ENCODE peak calls at places on chromosomes 1 and 21, in eight cellular contexts. I, Z, C, V, N, S, X and K are unnamed samples.
A peak's percentile ranks its signal among the peaks of the same experiment; 100 is the strongest.

GRCh38 chr1:116990612-116991151 is 10.9 kb upstream of the CD101 start:
- DNase-seq in I (no peak), Z (peak; percentile 76), C (peak; percentile 60), V (peak; percentile 89), N (no peak), S (no peak), X (no peak), K (no peak)

GRCh38 chr1:198633675-198634121 is 5.1 kb upstream of the PTPRC start:
- DNase-seq in I (no peak), Z (no peak), C (no peak), V (no peak), N (no peak), S (no peak), X (no peak), K (no peak)

GRCh38 chr1:40032240-40032891 is 8.2 kb upstream of the CAP1 start:
- DNase-seq in I (peak; percentile 66), Z (peak; percentile 79), C (no peak), V (no peak), N (peak; percentile 40), S (peak; percentile 66), X (no peak), K (no peak)

GRCh38 chr1:40042337-40042736 is 1.8 kb downstream of the CAP1 start:
- DNase-seq in I (no peak), Z (no peak), C (no peak), V (no peak), N (no peak), S (no peak), X (no peak), K (no peak)

GRCh38 chr1:201268604-201269151 is 14.6 kb upstream of the PKP1 start:
- DNase-seq in I (no peak), Z (peak; percentile 80), C (no peak), V (no peak), N (peak; percentile 54), S (peak; percentile 41), X (no peak), K (peak; percentile 86)

GRCh38 chr1:6491480-6491962 is at the start of gene PLEKHG5:
- DNase-seq in I (no peak), Z (peak; percentile 33), C (no peak), V (no peak), N (no peak), S (no peak), X (peak; percentile 59), K (no peak)

GRCh38 chr1:109188200-109188599 is 25.5 kb upstream of the SARS1 start:
- DNase-seq in I (no peak), Z (no peak), C (no peak), V (no peak), N (no peak), S (no peak), X (no peak), K (no peak)

GRCh38 chr1:45629035-45629434 is 5.2 kb upstream of the CCDC17 start:
- DNase-seq in I (no peak), Z (no peak), C (no peak), V (no peak), N (no peak), S (no peak), X (no peak), K (no peak)

GRCh38 chr21:14554948-14555347 is 8.8 kb upstream of the SAMSN1 start:
- DNase-seq in I (no peak), Z (no peak), C (no peak), V (no peak), N (no peak), S (no peak), X (no peak), K (no peak)

GRCh38 chr1:205939690-205940330 is 3.4 kb downstream of the SLC26A9 start:
- DNase-seq in I (no peak), Z (no peak), C (no peak), V (no peak), N (peak; percentile 82), S (peak; percentile 63), X (peak; percentile 44), K (no peak)

GRCh38 chr1:6245086-6245868 is 1.3 kb downstream of the HES3 start:
- DNase-seq in I (peak; percentile 85), Z (peak; percentile 73), C (no peak), V (peak; percentile 78), N (peak; percentile 68), S (peak; percentile 92), X (no peak), K (no peak)

GRCh38 chr21:31665397-31665796 is 5.9 kb downstream of the SOD1 start:
- DNase-seq in I (no peak), Z (no peak), C (no peak), V (no peak), N (no peak), S (no peak), X (no peak), K (no peak)

GRCh38 chr21:42012763-42013329 is 2.7 kb upstream of the ZBTB21 start:
- DNase-seq in I (no peak), Z (no peak), C (no peak), V (no peak), N (no peak), S (no peak), X (no peak), K (peak; percentile 87)

GRCh38 chr1:199691540-199691939 is 336.0 kb upstream of the NR5A2 start:
- DNase-seq in I (no peak), Z (peak; percentile 83), C (no peak), V (no peak), N (no peak), S (no peak), X (no peak), K (no peak)

GRCh38 chr1:211260161-211261107 is 1.3 kb downstream of the RCOR3 start:
- DNase-seq in I (peak; percentile 73), Z (peak; percentile 73), C (peak; percentile 41), V (peak; percentile 84), N (peak; percentile 82), S (peak; percentile 87), X (no peak), K (no peak)

GRCh38 chr1:212655668-212656440 is 43.8 kb downstream of the BATF3 start:
- DNase-seq in I (no peak), Z (no peak), C (no peak), V (no peak), N (no peak), S (no peak), X (no peak), K (peak; percentile 72)

GRCh38 chr1:153728305-153729066 is 636 bp downstream of the INTS3 start:
- DNase-seq in I (no peak), Z (peak; percentile 47), C (peak; percentile 9), V (peak; percentile 37), N (peak; percentile 39), S (peak; percentile 55), X (no peak), K (no peak)

GRCh38 chr1:47444578-47445465 is 7.0 kb downstream of the FOXD2 start:
- DNase-seq in I (no peak), Z (peak; percentile 8), C (no peak), V (no peak), N (peak; percentile 35), S (peak; percentile 55), X (no peak), K (no peak)

GRCh38 chr1:156963621-156964020 is 43.2 kb downstream of the LRRC71 start:
- DNase-seq in I (peak; percentile 54), Z (peak; percentile 3), C (no peak), V (peak; percentile 22), N (no peak), S (no peak), X (no peak), K (no peak)

GRCh38 chr1:200359610-200360163 is 50.1 kb downstream of the ZNF281 start:
- DNase-seq in I (no peak), Z (peak; percentile 46), C (no peak), V (no peak), N (no peak), S (no peak), X (no peak), K (no peak)

DNA sequence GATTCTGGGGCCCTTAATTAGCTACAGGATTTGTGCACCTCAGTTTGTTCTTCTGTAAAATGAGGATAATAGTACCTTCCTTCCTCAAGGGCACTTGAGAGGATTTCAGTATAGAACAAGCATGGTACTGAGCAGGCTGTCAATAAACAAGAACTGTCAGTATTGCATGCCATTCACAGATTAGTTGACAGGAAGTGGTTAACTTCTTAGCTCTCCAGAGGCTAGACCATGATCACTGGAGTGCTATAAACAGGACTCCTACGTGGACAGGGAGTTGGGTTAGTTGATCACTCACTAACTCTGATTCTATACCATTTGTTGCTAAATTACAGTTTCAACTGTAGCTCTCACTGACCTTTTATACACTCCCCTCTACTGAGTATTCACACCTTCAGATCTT is 126.2 kb upstream of the DAB1 start:
- DNase-seq in I (no peak), Z (no peak), C (no peak), V (no peak), N (no peak), S (no peak), X (no peak), K (no peak)
- H3K4me3 ChIP-seq in I (no peak overlapping the region), Z (no peak overlapping the region), C (no peak overlapping the region), V (no peak overlapping the region), N (no peak overlapping the region), S (no peak overlapping the region), X (no peak overlapping the region), K (no peak overlapping the region)

GRCh38 chr21:27475363-27475955 is 508.6 kb upstream of the ADAMTS5 start:
- DNase-seq in I (no peak), Z (no peak), C (no peak), V (no peak), N (no peak), S (peak; percentile 62), X (no peak), K (no peak)
- H3K9me3 ChIP-seq in I (no peaks in the 10 kb centered on the region), Z (no peaks in the 10 kb centered on the region), C (no peaks in the 10 kb centered on the region), V (no peaks in the 10 kb centered on the region), N (no peaks in the 10 kb centered on the region), S (no peaks in the 10 kb centered on the region), X (no peaks in the 10 kb centered on the region), K (no peaks in the 10 kb centered on the region)

GRCh38 chr1:86714561-86715244 is 10.3 kb downstream of the SH3GLB1 start:
- DNase-seq in I (no peak), Z (no peak), C (no peak), V (no peak), N (no peak), S (no peak), X (no peak), K (no peak)
- H3K27ac ChIP-seq in I (no peak overlapping the region), Z (no peak overlapping the region), C (peak overlapping the region; percentile 47), V (peak overlapping the region; percentile 82), N (no peak overlapping the region), S (peak overlapping the region; percentile 79), X (no peak overlapping the region), K (no peak overlapping the region)

GRCh38 chr1:112954059-112954458 is 1.9 kb downstream of the SLC16A1 start:
- DNase-seq in I (no peak), Z (peak; percentile 15), C (no peak), V (no peak), N (no peak), S (no peak), X (no peak), K (no peak)
- H3K4me3 ChIP-seq in I (peak overlapping the region; percentile 44), Z (peak overlapping the region; percentile 52), C (peak overlapping the region; percentile 90), V (peak overlapping the region; percentile 89), N (peak overlapping the region; percentile 66), S (peak overlapping the region; percentile 74), X (peak overlapping the region; percentile 87), K (peak overlapping the region; percentile 66)

GRCh38 chr1:159714529-159714928 is at the start of gene CRP:
- DNase-seq in I (no peak), Z (no peak), C (no peak), V (no peak), N (no peak), S (no peak), X (no peak), K (no peak)

GRCh38 chr1:159719990-159720389 is 5.6 kb upstream of the CRP start:
- DNase-seq in I (no peak), Z (no peak), C (no peak), V (no peak), N (no peak), S (no peak), X (no peak), K (no peak)
- H3K9me3 ChIP-seq in I (no peaks in the 10 kb centered on the region), Z (no peaks in the 10 kb centered on the region), C (peaks cover 11% of the 10 kb centered on the region), V (peaks cover 45% of the 10 kb centered on the region), N (peaks cover 10% of the 10 kb centered on the region), S (no peaks in the 10 kb centered on the region), X (peaks cover 52% of the 10 kb centered on the region), K (no peaks in the 10 kb centered on the region)